ENCODE peak calls at places on chromosome 3, in four cellular contexts. D is AG09309, T is endothelial cell, V is RWPE1. E is an unnamed sample.

GRCh38 chr3:110955301-110955880 is 116.2 kb upstream of the NECTIN3 start:
- DNase-seq in T (no peak), D (no peak), V (no peak), E (no peak)

GRCh38 chr3:179991877-179992276 is 44.9 kb downstream of the PEX5L start:
- DNase-seq in T (no peak), D (no peak), V (no peak), E (no peak)

GRCh38 chr3:435969-436492 is 239.5 kb downstream of the CHL1 start:
- DNase-seq in V (no peak), D (no peak), T (no peak), E (no peak)

GRCh38 chr3:190534386-190534785 is 20.5 kb downstream of the IL1RAP start:
- DNase-seq in D (no peak), T (no peak), V (no peak), E (no peak)

GRCh38 chr3:154142608-154143007 is 21.4 kb downstream of the ARHGEF26 start:
- DNase-seq in T (no peak), V (peak), D (no peak), E (no peak)

GRCh38 chr3:39358302-39358701 is 24.9 kb upstream of the SLC25A38 start:
- DNase-seq in V (no peak), D (no peak), T (no peak), E (no peak)

GRCh38 chr3:43915546-43915945 is 224.8 kb downstream of the ABHD5 start:
- DNase-seq in V (no peak), D (no peak), T (no peak), E (no peak)

GRCh38 chr3:44995142-44995770 is 19.2 kb downstream of the EXOSC7 start:
- DNase-seq in V (no peak), T (no peak), D (no peak), E (no peak)

GRCh38 chr3:183050706-183051105 is 48.6 kb downstream of the MCCC1 start:
- DNase-seq in T (no peak), D (no peak), V (no peak), E (no peak)

GRCh38 chr3:89762360-89762759 is 654.9 kb downstream of the EPHA3 start:
- DNase-seq in D (no peak), V (no peak), T (no peak), E (no peak)

GRCh38 chr3:16370872-16371740 is 106.1 kb downstream of the OXNAD1 start:
- DNase-seq in T (no peak), D (no peak), V (no peak), E (peak)

GRCh38 chr3:100796556-100796955 is 87.3 kb downstream of the TFG start:
- DNase-seq in D (no peak), T (no peak), V (peak), E (no peak)

GRCh38 chr3:4722103-4722502 is 229.0 kb downstream of the ITPR1 start:
- DNase-seq in D (peak), V (peak), T (no peak), E (no peak)

GRCh38 chr3:87969620-87970019 is 89.2 kb downstream of the CGGBP1 start:
- DNase-seq in D (no peak), V (no peak), T (no peak), E (no peak)

GRCh38 chr3:28835751-28836150 is 445.1 kb upstream of the RBMS3 start:
- DNase-seq in V (no peak), T (no peak), D (no peak), E (no peak)

GRCh38 chr3:65901236-65901635 is 137.5 kb downstream of the MAGI1 start:
- DNase-seq in V (peak), T (no peak), D (no peak), E (no peak)

GRCh38 chr3:65904016-65904415 is 134.7 kb downstream of the MAGI1 start:
- DNase-seq in V (no peak), D (no peak), T (no peak), E (no peak)

GRCh38 chr3:65905648-65906211 is 133.0 kb downstream of the MAGI1 start:
- DNase-seq in T (no peak), V (no peak), D (no peak), E (no peak)

GRCh38 chr3:65899226-65899625 is 139.5 kb downstream of the MAGI1 start:
- DNase-seq in V (no peak), T (no peak), D (no peak), E (no peak)

DNA sequence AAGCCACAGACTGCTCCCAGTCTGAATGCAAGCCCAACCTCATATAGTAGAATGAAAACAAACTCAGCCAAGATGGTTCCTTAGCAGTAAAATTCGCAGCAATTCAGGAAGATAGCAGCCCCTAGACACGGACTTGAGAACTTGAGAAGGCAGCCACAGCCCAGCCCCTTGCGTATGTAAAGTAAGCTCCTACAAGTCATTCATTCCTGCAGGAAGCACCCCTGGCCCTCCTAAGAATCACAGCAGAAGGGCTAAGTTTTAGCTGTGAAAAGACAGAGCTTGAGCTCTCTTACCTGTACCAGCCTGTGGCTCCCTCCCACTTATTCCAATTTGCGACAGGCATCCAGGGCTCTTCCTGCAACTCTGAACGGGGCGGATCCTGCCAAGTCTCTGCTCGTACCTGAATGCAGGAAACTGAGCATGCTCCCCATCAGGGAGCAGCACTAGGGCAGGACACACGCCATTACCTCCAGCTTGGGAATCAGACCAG is 136.4 kb downstream of the MAGI1 start:
- DNase-seq in V (peak), D (no peak), T (peak), E (no peak)
- TF ChIP-seq CTCF in V (no peak), D (no peak), T (no peak), E (no peak)

DNA sequence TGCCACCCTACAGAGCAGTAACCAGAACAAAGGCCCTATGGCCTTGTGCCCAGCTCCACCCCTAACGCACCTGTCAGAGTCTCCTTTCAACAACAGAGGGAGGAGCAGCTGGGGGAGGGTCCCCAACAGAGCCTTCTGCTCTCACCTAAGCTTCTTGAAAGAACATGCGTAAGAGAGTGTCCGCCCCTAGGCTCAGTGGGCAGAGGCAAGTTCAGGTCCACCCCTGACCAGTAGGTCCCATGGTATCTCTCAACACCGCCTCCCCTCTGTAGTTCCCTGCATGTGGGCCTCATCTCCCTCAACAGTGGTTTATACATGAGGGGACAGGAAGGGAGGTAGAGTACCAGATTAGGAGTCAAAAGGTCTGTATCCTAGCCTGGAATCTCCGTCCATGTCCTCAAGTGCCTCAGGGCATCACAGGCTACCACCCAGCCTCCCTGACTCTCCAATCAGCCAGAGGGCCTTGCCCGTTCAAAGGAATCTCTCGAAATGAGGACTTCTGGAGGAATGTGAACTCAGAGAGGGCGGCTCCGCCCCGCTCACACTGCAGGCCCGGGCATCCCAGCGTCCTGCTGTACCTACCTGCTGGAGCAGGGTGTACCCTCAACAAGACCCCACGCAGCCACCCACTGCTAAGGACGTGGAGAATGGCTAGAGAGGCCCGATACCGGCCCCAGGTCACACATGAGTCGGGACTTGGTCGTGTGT is 680 bp downstream of the POC1A start:
- DNase-seq in T (no peak), D (no peak), V (peak), E (no peak)
- TF ChIP-seq CTCF in T (no peak), D (no peak), V (peak), E (no peak)

GRCh38 chr3:53071882-53072431 is 26.1 kb upstream of the SFMBT1 start:
- DNase-seq in V (no peak), T (no peak), D (no peak), E (no peak)

GRCh38 chr3:53065841-53066480 is 20.1 kb upstream of the SFMBT1 start:
- DNase-seq in V (no peak), T (no peak), D (no peak), E (no peak)

GRCh38 chr3:53068176-53068575 is 22.3 kb upstream of the SFMBT1 start:
- DNase-seq in D (no peak), V (no peak), T (no peak), E (no peak)

GRCh38 chr3:53069422-53070068 is 23.7 kb upstream of the SFMBT1 start:
- DNase-seq in T (no peak), D (no peak), V (no peak), E (no peak)

GRCh38 chr3:53067571-53067970 is 21.7 kb upstream of the SFMBT1 start:
- DNase-seq in T (no peak), D (no peak), V (no peak), E (no peak)
- TF ChIP-seq CTCF in T (no peak), D (no peak), V (no peak), E (no peak)

GRCh38 chr3:141465221-141465620 is 21.6 kb upstream of the RASA2 start:
- DNase-seq in V (no peak), T (no peak), D (no peak), E (no peak)
- TF ChIP-seq CTCF in V (peak), T (no peak), D (no peak), E (no peak)

GRCh38 chr3:65632409-65632808 is 406.3 kb downstream of the MAGI1 start:
- DNase-seq in T (no peak), D (no peak), V (no peak), E (no peak)
- TF ChIP-seq CTCF in T (no peak), D (no peak), V (no peak), E (no peak)

GRCh38 chr3:58576716-58577115 is 475 bp downstream of the FAM107A start:
- DNase-seq in T (no peak), V (no peak), D (no peak), E (no peak)

GRCh38 chr3:58578873-58579272 is 1.7 kb upstream of the FAM107A start:
- DNase-seq in D (no peak), V (no peak), T (no peak), E (no peak)

GRCh38 chr3:58575986-58576652 is 1.1 kb downstream of the FAM107A start:
- DNase-seq in T (no peak), V (no peak), D (no peak), E (no peak)

GRCh38 chr3:58574682-58575081 is 2.5 kb downstream of the FAM107A start:
- DNase-seq in D (no peak), T (no peak), V (no peak), E (no peak)

DNA sequence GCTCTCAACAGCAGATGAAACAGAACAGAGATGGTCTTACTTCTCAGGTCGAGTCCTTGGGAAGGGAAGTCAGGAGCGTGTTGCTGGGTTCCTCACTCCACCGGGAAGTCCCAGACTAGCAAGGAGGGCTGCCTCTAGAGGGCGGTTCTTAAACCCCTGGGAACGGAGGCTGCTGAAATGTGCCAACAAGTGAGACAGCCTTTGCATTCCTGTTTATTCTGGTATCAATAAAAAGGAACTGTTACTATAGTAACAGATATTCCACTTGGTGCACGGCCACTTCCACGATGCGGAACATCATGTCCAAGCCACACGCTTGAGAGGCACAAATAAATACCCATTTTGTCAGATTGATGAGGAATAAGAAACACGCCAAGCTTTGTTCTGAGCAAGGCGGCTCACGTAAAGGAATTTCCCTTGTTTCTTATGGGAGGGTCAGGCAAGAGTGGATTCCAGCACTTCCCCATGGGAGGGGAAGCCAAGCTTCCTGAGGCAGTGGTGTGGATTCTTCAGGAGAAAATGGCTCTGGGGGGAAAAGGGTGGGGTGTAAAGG is at the start of gene FAM107A:
- DNase-seq in V (no peak), T (peak), D (peak), E (no peak)
- TF ChIP-seq CTCF in V (no peak), T (no peak), D (peak), E (no peak)

GRCh38 chr3:189340680-189341460 is 169.1 kb downstream of the TPRG1 start:
- DNase-seq in V (no peak), D (no peak), T (peak), E (no peak)
- TF ChIP-seq CTCF in V (no peak), D (peak), T (no peak), E (no peak)